ENCODE peak calls at places on chromosomes 3 and 15, in five cellular contexts. K is PC-9, Z is OCI-LY7, B is SK-N-SH, D is GM23338. P is an unnamed sample.

GRCh38 chr3:80750637-80751036 is 982.8 kb upstream of the ROBO1 start:
- DNase-seq in K (no peak), Z (no peak), B (no peak), D (no peak), P (peak; percentile 3)

GRCh38 chr3:82329300-82329699 is 567.9 kb upstream of the GBE1 start:
- DNase-seq in K (no peak), Z (no peak), B (no peak), D (no peak), P (no peak)

GRCh38 chr3:156509209-156510174 is 45.4 kb downstream of the SSR3 start:
- DNase-seq in K (peak; percentile 9), Z (peak; percentile 69), B (peak; percentile 63), D (peak; percentile 85), P (peak; percentile 33)

GRCh38 chr15:39594764-39595620 is 14.1 kb downstream of the THBS1 start:
- DNase-seq in K (no peak), Z (no peak), B (no peak), D (no peak), P (peak; percentile 49)

GRCh38 chr15:33200903-33201302 is 6.4 kb upstream of the FMN1 start:
- DNase-seq in K (peak; percentile 41), Z (no peak), B (no peak), D (no peak), P (peak; percentile 72)

GRCh38 chr3:195900426-195901355 is 7.7 kb downstream of the TNK2 start:
- DNase-seq in K (no peak), Z (peak; percentile 34), B (no peak), D (no peak), P (peak; percentile 66)

GRCh38 chr3:41450416-41451231 is 251.3 kb downstream of the CTNNB1 start:
- DNase-seq in K (no peak), Z (no peak), B (no peak), D (peak; percentile 62), P (no peak)

GRCh38 chr15:69031013-69032001 is 16.8 kb downstream of the NOX5 start:
- DNase-seq in K (peak; percentile 68), Z (no peak), B (peak; percentile 83), D (peak; percentile 91), P (peak; percentile 27)

GRCh38 chr3:38131621-38132369 is 5.1 kb downstream of the ACAA1 start:
- DNase-seq in K (no peak), Z (no peak), B (peak; percentile 60), D (peak; percentile 90), P (no peak)

GRCh38 chr15:28006116-28006911 is 92.8 kb downstream of the OCA2 start:
- DNase-seq in K (no peak), Z (no peak), B (no peak), D (no peak), P (peak; percentile 36)

GRCh38 chr3:110016235-110016634 is 678.9 kb upstream of the DPPA4 start:
- DNase-seq in K (no peak), Z (no peak), B (no peak), D (peak; percentile 2), P (no peak)

GRCh38 chr15:67241132-67241855 is 13.2 kb downstream of the AAGAB start:
- DNase-seq in K (no peak), Z (peak; percentile 19), B (no peak), D (peak; percentile 8), P (no peak)

GRCh38 chr3:133361435-133361834 is 38.4 kb upstream of the BFSP2 start:
- DNase-seq in K (no peak), Z (no peak), B (no peak), D (no peak), P (no peak)

GRCh38 chr3:4162132-4162531 is 141.0 kb upstream of the SETMAR start:
- DNase-seq in K (no peak), Z (no peak), B (no peak), D (no peak), P (no peak)

GRCh38 chr15:62505761-62506160 is 340.7 kb upstream of the C2CD4B start:
- DNase-seq in K (no peak), Z (no peak), B (no peak), D (no peak), P (no peak)

GRCh38 chr15:83846847-83847246 is 192.9 kb downstream of the ADAMTSL3 start:
- DNase-seq in K (no peak), Z (no peak), B (no peak), D (no peak), P (peak; percentile 78)

GRCh38 chr3:122918576-122919290 is 108.8 kb downstream of the SEMA5B start:
- DNase-seq in K (no peak), Z (no peak), B (no peak), D (no peak), P (peak; percentile 9)

GRCh38 chr3:9316881-9317341 is 45.9 kb upstream of the THUMPD3 start:
- DNase-seq in K (no peak), Z (no peak), B (no peak), D (peak; percentile 60), P (peak; percentile 69)

GRCh38 chr15:40114218-40114617 is 5.5 kb upstream of the BMF start:
- DNase-seq in K (no peak), Z (peak; percentile 65), B (no peak), D (no peak), P (no peak)

GRCh38 chr3:19116239-19116638 is 32.1 kb upstream of the KCNH8 start:
- DNase-seq in K (no peak), Z (no peak), B (no peak), D (no peak), P (no peak)

GRCh38 chr3:153338487-153338886 is 176.5 kb downstream of the RAP2B start:
- DNase-seq in K (no peak), Z (no peak), B (no peak), D (no peak), P (peak; percentile 80)

GRCh38 chr15:45088801-45089711 is 24.9 kb downstream of the DUOX2 start:
- DNase-seq in K (no peak), Z (no peak), B (no peak), D (no peak), P (no peak)

GRCh38 chr3:10762611-10763247 is 53.3 kb upstream of the SLC6A11 start:
- DNase-seq in K (no peak), Z (peak; percentile 14), B (no peak), D (no peak), P (no peak)

GRCh38 chr15:32818758-32819405 is 101.1 kb downstream of the GREM1 start:
- DNase-seq in K (no peak), Z (no peak), B (no peak), D (no peak), P (peak; percentile 90)

GRCh38 chr15:70053006-70053702 is 44.6 kb downstream of the TLE3 start:
- DNase-seq in K (no peak), Z (no peak), B (no peak), D (no peak), P (no peak)

GRCh38 chr3:95356764-95357501 is 1294.1 kb downstream of the NSUN3 start:
- DNase-seq in K (no peak), Z (no peak), B (no peak), D (no peak), P (no peak)

GRCh38 chr3:182349051-182349450 is 444.3 kb upstream of the ATP11B start:
- DNase-seq in K (no peak), Z (peak; percentile 70), B (no peak), D (no peak), P (no peak)

GRCh38 chr3:126474498-126475410 is 937 bp downstream of the ZXDC start:
- DNase-seq in K (peak; percentile 39), Z (peak; percentile 52), B (peak; percentile 69), D (peak; percentile 65), P (peak; percentile 34)

GRCh38 chr15:72934006-72934405 is 118.3 kb upstream of the NEO1 start:
- DNase-seq in K (no peak), Z (no peak), B (no peak), D (no peak), P (peak; percentile 26)

GRCh38 chr3:16883057-16883725 is 1.6 kb upstream of the PLCL2 start:
- DNase-seq in K (no peak), Z (no peak), B (peak; percentile 20), D (peak; percentile 68), P (no peak)

GRCh38 chr15:79315623-79316328 is 4.9 kb downstream of the TMED3 start:
- DNase-seq in K (no peak), Z (no peak), B (no peak), D (no peak), P (no peak)

DNA sequence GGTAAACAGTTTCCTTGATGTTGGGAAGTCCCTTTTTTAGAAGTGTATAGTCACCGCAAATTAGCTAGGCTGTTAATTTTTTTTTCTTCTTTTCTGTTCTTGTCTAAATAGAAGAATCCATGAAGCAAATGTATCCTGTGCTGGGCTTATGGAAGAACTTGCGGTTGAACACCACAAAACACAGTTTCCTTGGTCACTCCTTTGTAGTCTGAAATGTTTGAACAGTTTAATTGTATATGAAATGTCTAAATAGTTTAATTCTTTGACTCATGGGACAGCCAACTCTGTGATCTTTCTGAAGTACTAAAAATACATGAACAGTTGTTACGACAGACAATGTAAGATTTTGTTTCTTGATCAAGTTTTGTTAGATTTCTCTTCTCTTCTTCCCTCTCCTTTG is 64.6 kb downstream of the MITF start:
- DNase-seq in K (no peak), Z (no peak), B (no peak), D (no peak), P (no peak)
- H2AFZ ChIP-seq in K (no peak overlapping the region), Z (no peak overlapping the region), B (no peak overlapping the region), D (peak overlapping the region; percentile 0), P (no peak overlapping the region)

DNA sequence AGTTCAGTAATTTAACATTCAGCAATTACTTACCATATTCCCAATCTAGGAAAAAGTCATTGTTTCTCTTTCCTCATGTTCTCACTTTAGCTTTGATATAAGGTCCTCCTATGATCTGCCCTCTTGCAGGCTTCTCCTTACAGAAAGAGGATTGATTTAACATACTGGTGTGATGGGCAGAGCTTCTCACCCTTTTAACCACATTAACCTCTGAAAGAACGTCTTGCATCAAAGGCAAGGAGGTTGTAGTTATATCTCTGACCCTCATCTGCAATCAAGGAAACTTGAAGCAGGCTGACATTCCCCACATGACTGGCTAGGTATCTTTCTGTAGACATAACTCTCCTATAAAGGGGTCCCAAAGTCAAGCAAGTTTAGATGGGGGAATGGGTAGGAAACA is 39.5 kb downstream of the BTLA start:
- DNase-seq in K (no peak), Z (no peak), B (no peak), D (no peak), P (no peak)
- H2AFZ ChIP-seq in K (no peak overlapping the region), Z (no peak overlapping the region), B (no peak overlapping the region), D (peak overlapping the region; percentile 19), P (no peak overlapping the region)

DNA sequence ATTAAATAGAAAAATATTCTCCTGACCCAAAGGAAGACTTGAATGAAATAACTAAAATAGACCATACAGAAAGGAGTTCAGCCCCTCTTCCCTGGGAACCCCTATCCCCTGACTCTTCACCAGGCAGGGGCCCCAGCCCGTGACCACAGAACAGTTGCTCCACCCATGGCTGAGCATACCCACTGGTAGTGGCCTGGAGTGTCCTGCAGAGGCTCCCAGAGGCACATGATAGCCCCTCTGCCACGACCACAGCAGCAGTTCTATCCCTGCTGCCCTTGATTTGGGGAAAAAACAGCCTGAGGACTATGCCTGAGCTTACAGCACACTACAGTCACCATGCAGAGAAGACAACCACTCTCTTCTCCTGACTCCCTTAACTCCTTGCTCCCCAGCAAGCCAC is 31.8 kb downstream of the TTC14 start:
- DNase-seq in K (no peak), Z (no peak), B (no peak), D (peak; percentile 25), P (no peak)
- H2AFZ ChIP-seq in K (no peak overlapping the region), Z (no peak overlapping the region), B (no peak overlapping the region), D (no peak overlapping the region), P (no peak overlapping the region)

DNA sequence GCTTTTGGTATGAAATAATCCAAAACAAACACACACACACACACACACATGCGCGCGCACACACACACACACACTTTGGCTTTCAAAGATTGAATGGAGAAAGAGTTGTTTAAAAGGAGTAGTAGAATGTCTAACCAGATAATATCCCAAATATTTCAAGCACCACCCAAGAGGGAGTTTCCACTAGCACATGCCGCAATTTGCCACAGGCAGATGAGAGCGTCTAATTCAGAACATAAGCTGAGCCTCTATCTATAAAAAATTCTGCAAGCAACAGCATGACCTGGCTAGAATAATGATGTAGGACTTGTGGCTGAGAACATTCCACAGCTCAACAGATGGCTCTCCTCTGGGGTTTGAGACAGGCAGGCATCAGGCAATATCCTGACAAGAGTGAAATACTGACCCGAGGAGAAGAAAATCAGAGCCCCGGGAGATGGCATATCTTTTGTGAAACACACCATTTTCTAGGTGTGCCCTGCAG is 302.5 kb upstream of the GADL1 start:
- DNase-seq in K (no peak), Z (no peak), B (no peak), D (peak; percentile 25), P (peak; percentile 81)
- H2AFZ ChIP-seq in K (no peak overlapping the region), Z (no peak overlapping the region), B (no peak overlapping the region), D (no peak overlapping the region), P (no peak overlapping the region)